ENCODE peak calls at places on chromosomes 13 and 19, in five cellular contexts. Y is upper lobe of left lung, A is fibroblast of lung, V is upper lobe of right lung, J is lower leg skin. D is an unnamed sample.

GRCh38 chr19:21468791-21469190 is 36.6 kb upstream of the ZNF429 start:
- DNase-seq in Y (no peak), A (no peak), V (peak), J (no peak), D (no peak)

GRCh38 chr13:73045036-73045435 is 13.8 kb upstream of the KLF5 start:
- DNase-seq in Y (no peak), A (no peak), V (no peak), J (no peak), D (no peak)

GRCh38 chr19:11736696-11737095 is 2.0 kb downstream of the ZNF823 start:
- DNase-seq in Y (no peak), A (peak), V (no peak), J (peak), D (peak)

GRCh38 chr19:38900816-38901215 is 1.0 kb downstream of the NFKBIB start:
- DNase-seq in Y (no peak), A (no peak), V (no peak), J (no peak), D (no peak)

GRCh38 chr13:20952838-20953237 is 50.3 kb upstream of the XPO4 start:
- DNase-seq in Y (peak), A (no peak), V (no peak), J (no peak), D (no peak)

GRCh38 chr19:2391118-2391725 is 31.2 kb downstream of the TMPRSS9 start:
- DNase-seq in Y (no peak), A (peak), V (no peak), J (peak), D (peak)

GRCh38 chr13:90427322-90428272 is 919.9 kb upstream of the MIR17HG start:
- DNase-seq in Y (peak), A (no peak), V (no peak), J (no peak), D (no peak)

GRCh38 chr19:3479177-3479818 is 1.0 kb downstream of the SMIM24 start:
- DNase-seq in Y (no peak), A (no peak), V (no peak), J (no peak), D (no peak)

GRCh38 chr19:11240008-11240444 is 607 bp downstream of the ANGPTL8 start:
- DNase-seq in Y (no peak), A (no peak), V (no peak), J (no peak), D (no peak)

GRCh38 chr13:83378901-83379300 is 503.4 kb downstream of the SLITRK1 start:
- DNase-seq in Y (no peak), A (peak), V (no peak), J (no peak), D (no peak)

GRCh38 chr19:18995804-18996241 is 37.5 kb downstream of the SUGP2 start:
- DNase-seq in Y (no peak), A (peak), V (peak), J (no peak), D (peak)

DNA sequence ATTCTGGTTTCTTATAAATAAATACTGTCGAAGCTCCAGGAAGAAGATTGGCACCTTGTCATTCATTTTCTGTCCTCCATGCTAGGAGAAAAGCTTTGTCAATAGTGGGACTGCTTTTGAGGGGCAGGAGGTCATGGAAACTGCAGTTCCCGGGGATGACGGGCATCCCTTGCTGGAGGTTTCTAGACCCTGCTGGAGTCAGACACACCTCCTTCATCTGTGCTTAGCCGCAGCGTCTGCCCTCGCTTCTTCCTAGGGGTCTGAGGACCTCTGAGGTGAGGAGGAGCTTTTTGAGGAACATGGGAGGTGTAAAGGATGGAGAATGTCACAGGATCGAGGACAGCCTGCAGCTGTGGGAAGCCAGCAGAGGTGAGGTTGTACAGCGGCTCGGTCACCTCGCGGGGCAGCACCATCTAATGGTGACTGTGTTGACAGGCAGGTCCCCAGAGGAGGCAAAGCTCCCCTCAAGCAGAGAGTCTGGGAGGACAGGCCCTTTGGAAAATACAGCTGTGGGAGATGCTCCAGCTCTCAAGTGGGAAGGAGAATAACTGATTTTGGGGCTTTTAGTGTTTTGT is 172.7 kb upstream of the RNF113B start:
- DNase-seq in Y (peak), A (no peak), V (no peak), J (no peak), D (no peak)
- TF ChIP-seq CTCF in Y (peak), A (no peak), V (peak), J (no peak), D (no peak)

GRCh38 chr19:15161028-15161984 is 39.5 kb downstream of the NOTCH3 start:
- DNase-seq in Y (peak), A (peak), V (no peak), J (no peak), D (no peak)
- TF ChIP-seq CTCF in Y (no peak), A (peak), V (peak), J (no peak), D (peak)

DNA sequence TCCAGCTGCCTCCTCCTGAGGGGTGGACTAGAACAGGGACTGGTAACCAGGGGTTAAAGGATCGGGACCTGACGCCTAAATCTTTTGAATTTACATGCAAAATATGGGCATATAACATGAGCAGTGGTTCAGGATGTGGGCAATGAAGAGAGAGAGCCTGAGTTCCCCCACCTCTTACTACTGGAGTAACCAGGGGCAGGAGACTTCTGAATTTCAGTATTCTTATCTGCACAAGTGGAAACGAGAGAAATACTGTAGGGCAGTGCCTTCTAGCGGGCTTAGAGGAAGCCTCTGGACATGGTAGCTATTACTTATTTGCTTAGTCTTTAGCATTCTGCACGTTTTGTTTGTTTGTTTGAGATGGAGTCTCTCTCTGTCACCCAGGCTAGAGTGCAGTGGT is 26.3 kb downstream of the BCAT2 start:
- DNase-seq in Y (no peak), A (no peak), V (no peak), J (no peak), D (no peak)
- TF ChIP-seq CTCF in Y (peak), A (peak), V (peak), J (no peak), D (peak)

DNA sequence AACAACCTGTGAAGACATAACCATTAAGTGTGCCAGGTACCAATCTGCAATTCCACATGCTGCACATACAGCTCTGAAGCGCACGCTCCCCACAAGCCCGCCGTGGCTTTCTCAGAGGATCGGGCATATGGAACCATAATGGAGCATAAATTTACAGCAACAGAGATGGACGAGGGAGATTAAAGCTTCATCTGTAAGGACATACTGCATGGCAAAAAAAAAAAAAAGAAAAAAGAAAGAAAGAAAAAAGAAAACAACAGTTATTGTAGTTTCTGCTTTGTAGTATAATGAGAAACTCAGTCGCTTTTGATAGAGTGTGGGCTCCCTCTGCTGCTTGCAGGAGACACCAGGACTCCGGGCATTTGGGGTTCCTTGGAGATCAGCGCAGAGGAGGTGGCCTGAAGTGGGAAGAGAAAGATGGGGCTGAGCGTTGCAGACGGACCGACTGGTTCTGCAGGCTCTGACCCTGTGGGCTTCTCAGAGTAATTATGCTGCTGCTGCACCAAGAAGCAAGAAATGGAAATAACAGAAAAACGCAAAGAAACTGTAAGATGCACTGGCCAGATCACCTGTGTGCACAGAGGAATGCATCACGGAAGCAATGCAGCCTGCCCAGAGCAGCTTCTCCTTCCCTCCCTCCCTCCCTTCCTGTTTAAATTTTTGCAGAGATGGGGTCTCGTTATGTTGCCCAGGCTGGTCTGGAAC is 10.8 kb upstream of the PDCD5 start:
- DNase-seq in Y (no peak), A (peak), V (no peak), J (peak), D (peak)
- TF ChIP-seq CTCF in Y (peak), A (peak), V (peak), J (peak), D (peak)

GRCh38 chr13:66716502-66716901 is 513.6 kb downstream of the PCDH9 start:
- DNase-seq in Y (no peak), A (no peak), V (no peak), J (no peak), D (no peak)

DNA sequence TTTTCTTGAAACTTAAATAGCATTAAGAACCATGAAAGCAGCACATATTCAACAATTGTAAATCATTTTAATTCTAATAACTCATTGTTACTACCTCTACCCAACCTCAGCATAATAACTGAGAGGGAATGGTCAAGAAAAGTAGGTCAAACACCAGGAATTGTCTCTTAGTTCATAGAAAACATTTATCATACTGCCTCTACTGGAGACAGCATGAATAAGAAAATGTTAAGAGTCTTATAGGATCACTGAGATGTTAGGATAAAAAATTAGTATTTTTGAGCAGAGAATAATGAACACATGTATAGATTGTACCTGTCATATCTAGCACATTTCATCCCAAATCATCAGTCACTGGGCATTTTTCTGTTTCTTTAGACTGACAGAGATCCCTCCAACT is 515.3 kb downstream of the PCDH9 start:
- DNase-seq in Y (no peak), A (no peak), V (no peak), J (no peak), D (no peak)
- TF ChIP-seq CTCF in Y (no peak), A (no peak), V (no peak), J (no peak), D (peak)

GRCh38 chr13:110089815-110090214 is 217.1 kb downstream of the COL4A1 start:
- DNase-seq in Y (no peak), A (no peak), V (no peak), J (no peak), D (no peak)
- TF ChIP-seq CTCF in Y (no peak), A (peak), V (peak), J (no peak), D (peak)